ENCODE peak calls at places on chromosomes 1 and 21, in five cellular contexts. O, T, Y, U and P are unnamed samples.

GRCh38 chr1:227941509-227942020 is 6.2 kb downstream of the WNT9A start:
- DNase-seq in T (no peak), O (no peak), Y (no peak), U (no peak), P (peak; percentile 58)

GRCh38 chr1:167562697-167563096 is 9.1 kb upstream of the CREG1 start:
- DNase-seq in Y (no peak), U (no peak), O (peak; percentile 62), T (no peak), P (no peak)

GRCh38 chr1:201517631-201518030 is 10.7 kb upstream of the CSRP1 start:
- DNase-seq in T (peak; percentile 80), Y (no peak), U (peak; percentile 16), O (no peak), P (no peak)

GRCh38 chr1:40592107-40592773 is 60.8 kb downstream of the ZNF684 start:
- DNase-seq in U (no peak), T (peak; percentile 34), O (peak; percentile 17), Y (peak; percentile 16), P (no peak)

GRCh38 chr21:31201144-31201543 is 142.9 kb downstream of the TIAM1 start:
- DNase-seq in Y (peak; percentile 1), O (no peak), U (no peak), T (no peak), P (no peak)

GRCh38 chr21:43986544-43987451 is 25.3 kb upstream of the TRAPPC10 start:
- DNase-seq in U (no peak), Y (no peak), O (no peak), T (no peak), P (peak; percentile 78)

GRCh38 chr21:46422636-46423241 is 36.0 kb upstream of the DIP2A start:
- DNase-seq in T (no peak), U (no peak), O (no peak), Y (no peak), P (peak; percentile 78)

GRCh38 chr1:54120698-54121481 is 31.9 kb downstream of the CDCP2 start:
- DNase-seq in Y (peak; percentile 24), T (no peak), U (no peak), O (no peak), P (peak; percentile 83)

GRCh38 chr1:212413902-212414327 is 771 bp downstream of the PACC1 start:
- DNase-seq in Y (no peak), T (peak; percentile 10), O (peak; percentile 23), U (no peak), P (peak; percentile 94)

GRCh38 chr1:247494746-247495145 is 36.8 kb upstream of the OR2B11 start:
- DNase-seq in T (no peak), O (no peak), U (no peak), Y (no peak), P (no peak)

GRCh38 chr1:117810553-117810952 is 118.9 kb downstream of the GDAP2 start:
- DNase-seq in Y (no peak), U (no peak), T (no peak), O (no peak), P (no peak)

GRCh38 chr1:30668026-30668425 is 55.4 kb downstream of the MATN1 start:
- DNase-seq in O (no peak), Y (peak; percentile 16), U (peak; percentile 61), T (no peak), P (no peak)

GRCh38 chr1:30450148-30450817 is 273.1 kb downstream of the MATN1 start:
- DNase-seq in T (no peak), O (no peak), Y (no peak), U (no peak), P (no peak)

GRCh38 chr21:16983425-16983824 is 529.4 kb upstream of the CXADR start:
- DNase-seq in Y (no peak), U (no peak), O (no peak), T (no peak), P (no peak)

GRCh38 chr1:15083578-15083977 is 70.0 kb upstream of the TMEM51 start:
- DNase-seq in U (no peak), O (no peak), T (no peak), Y (no peak), P (no peak)

GRCh38 chr21:21025742-21026141 is 27.5 kb downstream of the NCAM2 start:
- DNase-seq in T (no peak), U (no peak), Y (no peak), O (no peak), P (no peak)

GRCh38 chr1:113565621-113566020 is 175.3 kb downstream of the MAGI3 start:
- DNase-seq in O (no peak), Y (no peak), T (no peak), U (no peak), P (no peak)

GRCh38 chr1:114344656-114345055 is 166.3 kb downstream of the TRIM33 start:
- DNase-seq in O (no peak), Y (no peak), T (no peak), U (no peak), P (no peak)

GRCh38 chr1:199705825-199706224 is 321.7 kb upstream of the NR5A2 start:
- DNase-seq in T (no peak), Y (no peak), O (no peak), U (no peak), P (no peak)

GRCh38 chr1:217586586-217586985 is 44.3 kb downstream of the GPATCH2 start:
- DNase-seq in T (no peak), U (no peak), Y (peak; percentile 6), O (peak; percentile 81), P (no peak)

DNA sequence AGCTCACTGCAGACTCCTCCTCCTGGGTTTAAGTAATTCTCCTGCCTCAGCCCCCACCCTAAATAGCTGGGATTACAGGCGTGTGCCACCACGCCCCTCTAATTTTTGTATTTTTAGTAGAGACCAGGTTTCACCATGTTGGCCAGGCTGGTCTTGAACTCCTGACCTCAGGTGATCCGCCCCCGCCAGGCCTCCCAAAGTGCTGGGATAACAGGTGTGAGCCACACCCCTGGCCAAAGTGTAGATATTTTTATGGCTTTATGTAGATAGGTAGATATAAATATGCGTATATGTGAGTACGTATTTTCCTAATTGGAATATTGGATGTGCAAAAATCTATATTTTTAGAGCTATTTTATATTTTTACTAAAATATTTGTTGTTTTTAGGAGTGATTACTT is 9.4 kb downstream of the KDM4A start:
- DNase-seq in T (no peak), U (no peak), O (no peak), Y (no peak), P (no peak)
- H3K27ac ChIP-seq in T (no peak overlapping the region), U (no peak overlapping the region), O (no peak overlapping the region), Y (no peak overlapping the region), P (no peak overlapping the region)

GRCh38 chr1:243267346-243268283 is 11.8 kb downstream of the SDCCAG8 start:
- DNase-seq in O (peak; percentile 63), U (no peak), Y (no peak), T (no peak), P (peak; percentile 9)
- H3K27ac ChIP-seq in O (peak overlapping the region; percentile 85), U (peak overlapping the region; percentile 3), Y (peak overlapping the region; percentile 91), T (peak overlapping the region; percentile 69), P (peak overlapping the region; percentile 81)

DNA sequence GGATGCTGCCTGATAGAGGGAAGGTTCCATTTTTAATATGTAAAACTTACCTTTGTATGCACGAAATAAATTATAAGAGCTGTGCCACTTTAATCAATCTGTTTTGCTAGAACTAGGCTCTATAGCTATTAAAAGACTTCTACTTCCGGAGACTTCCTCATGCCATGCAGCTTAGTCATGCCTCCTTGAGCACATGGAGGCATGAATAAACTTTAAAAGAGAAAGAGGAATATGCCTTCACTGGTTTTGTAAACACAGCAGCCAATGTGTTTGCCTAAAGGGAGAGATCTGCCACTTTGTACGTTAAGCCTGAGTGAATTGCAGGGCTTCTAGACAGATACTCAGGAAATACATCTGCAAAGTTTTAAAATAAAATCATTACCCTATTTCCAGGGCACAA is 604.6 kb downstream of the LRRIQ3 start:
- DNase-seq in U (no peak), O (peak; percentile 88), T (peak; percentile 26), Y (peak; percentile 70), P (no peak)
- H3K27ac ChIP-seq in U (no peak overlapping the region), O (peak overlapping the region; percentile 90), T (no peak overlapping the region), Y (peak overlapping the region; percentile 41), P (no peak overlapping the region)

GRCh38 chr1:69836961-69837636 is 269.4 kb downstream of the LRRC7 start:
- DNase-seq in O (no peak), U (no peak), T (no peak), Y (peak; percentile 3), P (no peak)
- H3K27ac ChIP-seq in O (no peak overlapping the region), U (no peak overlapping the region), T (no peak overlapping the region), Y (no peak overlapping the region), P (no peak overlapping the region)